ENCODE peak calls at places on chromosome 5, in six cellular contexts. A, Z, N, U, W and M are unnamed samples.

GRCh38 chr5:135232958-135233357 is 166.1 kb downstream of the MACROH2A1 start:
- DNase-seq in W (peak), A (no peak), N (no peak), U (peak), Z (no peak), M (no peak)

GRCh38 chr5:178145965-178146820 is 7.5 kb downstream of the NHP2 start:
- DNase-seq in U (peak), Z (peak), A (peak), W (no peak), N (peak), M (peak)

GRCh38 chr5:33579789-33580188 is 139.0 kb downstream of the TARS1 start:
- DNase-seq in N (no peak), U (no peak), A (no peak), Z (no peak), W (no peak), M (no peak)

GRCh38 chr5:57171818-57172465 is 1.9 kb upstream of the GPBP1 start:
- DNase-seq in A (no peak), U (peak), W (no peak), Z (no peak), N (no peak), M (no peak)

GRCh38 chr5:150671509-150672236 is 10.6 kb downstream of the MYOZ3 start:
- DNase-seq in A (no peak), N (no peak), W (peak), Z (no peak), U (no peak), M (no peak)

GRCh38 chr5:150589791-150590601 is 50.5 kb upstream of the SYNPO start:
- DNase-seq in Z (no peak), U (peak), W (peak), N (peak), A (no peak), M (no peak)

GRCh38 chr5:78369680-78370079 is 9.3 kb downstream of the SCAMP1 start:
- DNase-seq in Z (no peak), A (no peak), U (no peak), N (no peak), W (no peak), M (no peak)

GRCh38 chr5:139814191-139814601 is 18.6 kb downstream of the PSD2 start:
- DNase-seq in A (no peak), Z (no peak), U (peak), W (no peak), N (no peak), M (no peak)

GRCh38 chr5:32942225-32942989 is 231.3 kb downstream of the NPR3 start:
- DNase-seq in N (no peak), U (no peak), W (no peak), A (peak), Z (peak), M (no peak)

GRCh38 chr5:100165309-100165708 is 369.9 kb upstream of the FAM174A start:
- DNase-seq in U (no peak), N (no peak), A (no peak), Z (no peak), W (no peak), M (no peak)

GRCh38 chr5:148912714-148913398 is 86.4 kb downstream of the ADRB2 start:
- DNase-seq in N (no peak), Z (no peak), A (peak), W (no peak), U (no peak), M (peak)

GRCh38 chr5:43232943-43233833 is 41.2 kb downstream of the NIM1K start:
- DNase-seq in A (no peak), W (no peak), U (peak), N (no peak), Z (no peak), M (no peak)

DNA sequence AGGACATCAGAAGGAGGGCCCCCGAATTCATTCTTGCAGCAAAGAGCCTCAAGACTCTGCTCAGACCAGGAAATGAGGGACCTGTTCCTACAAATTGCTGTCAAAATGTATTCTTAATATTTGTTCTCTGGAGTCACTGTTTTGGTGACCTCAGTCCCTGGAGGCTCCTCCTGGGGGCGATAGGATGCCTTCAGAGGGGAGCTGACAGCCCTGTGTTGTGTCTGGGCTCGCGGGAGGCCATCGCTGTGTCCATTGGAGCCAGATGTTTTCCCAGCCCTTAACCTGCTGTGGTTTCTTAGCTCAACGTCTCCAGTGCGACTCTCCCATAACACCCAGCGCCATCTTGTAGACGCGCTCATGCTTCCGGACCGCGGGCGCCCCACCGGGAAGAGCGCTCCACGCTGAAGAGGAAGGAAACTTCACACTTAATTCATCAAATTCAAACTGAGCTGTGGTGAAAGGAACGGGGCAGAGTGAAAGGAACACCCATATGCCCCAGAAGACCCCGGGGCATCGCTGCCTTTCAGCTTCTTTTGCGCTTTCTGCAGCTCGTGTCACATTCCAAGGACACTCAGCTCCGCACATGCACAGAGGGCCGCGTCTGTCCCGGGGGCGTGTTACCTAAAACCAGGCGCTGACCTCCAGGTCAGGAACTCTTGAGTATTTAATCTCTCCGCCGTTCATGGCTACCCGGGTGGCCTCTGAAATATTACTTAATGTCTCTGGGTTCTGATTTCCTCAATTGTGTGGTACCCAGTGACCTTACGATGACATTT is 112.3 kb upstream of the GDNF start:
- DNase-seq in W (no peak), Z (no peak), U (no peak), N (no peak), A (no peak), M (no peak)
- TF ChIP-seq CTCF in W (no peak), Z (no peak), U (no peak), N (no peak), A (no peak), M (no peak)

DNA sequence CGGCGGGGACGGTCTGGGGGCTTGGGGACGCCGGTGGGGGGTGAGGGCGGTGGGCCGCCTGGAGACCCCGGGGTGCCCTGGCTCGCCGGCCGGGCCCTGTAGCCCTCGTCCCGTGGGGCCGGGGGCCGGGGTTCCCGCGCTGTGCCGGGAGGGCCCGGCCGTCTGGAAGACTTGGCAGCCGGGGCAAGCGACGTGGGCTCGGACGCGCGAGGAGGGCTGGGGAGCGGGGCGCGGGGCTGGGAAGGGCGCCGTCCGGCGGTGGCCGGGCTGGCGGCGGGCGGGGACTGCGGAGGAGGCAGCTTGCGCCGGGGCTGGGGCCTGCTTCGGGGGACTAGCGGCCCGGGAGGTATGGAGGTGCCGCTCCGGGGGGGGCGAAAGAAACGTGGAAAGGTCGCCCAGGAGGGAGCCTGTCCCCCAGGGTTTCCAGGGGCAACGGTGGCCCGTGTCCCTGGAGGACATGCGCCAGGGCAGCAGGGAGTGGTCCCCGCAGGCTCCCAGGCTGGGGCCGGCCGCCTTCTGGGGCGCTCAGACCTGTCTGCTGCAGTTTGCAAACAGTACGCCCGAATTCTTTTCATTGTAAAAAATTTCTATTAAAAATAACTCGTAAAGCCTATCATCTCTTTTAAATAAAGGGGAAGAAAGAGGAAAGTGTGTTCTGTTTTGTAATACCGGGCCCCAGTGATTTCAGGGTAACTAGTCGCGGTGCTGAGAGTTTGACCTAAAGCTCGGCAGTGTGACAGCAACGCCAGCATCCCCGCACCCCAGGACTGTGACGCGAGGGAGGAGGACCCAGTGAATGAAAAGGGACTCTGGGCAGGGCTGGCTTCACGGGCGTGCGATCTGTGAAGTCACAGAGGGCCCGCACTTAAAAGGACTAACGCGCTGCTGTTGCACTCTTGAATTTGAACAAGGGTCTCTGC is 752 bp upstream of the ANKH start:
- DNase-seq in W (peak), A (no peak), U (peak), Z (peak), N (peak), M (no peak)
- TF ChIP-seq CTCF in W (no peak), A (peak), U (peak), Z (no peak), N (peak), M (no peak)

GRCh38 chr5:126007841-126008240 is 415.4 kb upstream of the GRAMD2B start:
- DNase-seq in U (no peak), Z (no peak), N (no peak), A (no peak), W (no peak), M (no peak)
- TF ChIP-seq CTCF in U (no peak), Z (no peak), N (no peak), A (no peak), W (no peak), M (no peak)

GRCh38 chr5:146359836-146360235 is 21.2 kb downstream of the POU4F3 start:
- DNase-seq in W (no peak), N (no peak), U (no peak), Z (no peak), A (no peak), M (no peak)
- TF ChIP-seq CTCF in W (no peak), N (no peak), U (no peak), Z (no peak), A (no peak), M (no peak)

GRCh38 chr5:95960802-95961616 is 642 bp downstream of the ELL2 start:
- DNase-seq in U (peak), N (peak), W (peak), A (peak), Z (peak), M (no peak)
- TF ChIP-seq CTCF in U (peak), N (peak), W (peak), A (peak), Z (peak), M (peak)

GRCh38 chr5:132103969-132104391 is 30.4 kb downstream of the CSF2 start:
- DNase-seq in U (no peak), N (no peak), W (no peak), A (no peak), Z (no peak), M (no peak)
- TF ChIP-seq CTCF in U (no peak), N (no peak), W (no peak), A (no peak), Z (no peak), M (no peak)

DNA sequence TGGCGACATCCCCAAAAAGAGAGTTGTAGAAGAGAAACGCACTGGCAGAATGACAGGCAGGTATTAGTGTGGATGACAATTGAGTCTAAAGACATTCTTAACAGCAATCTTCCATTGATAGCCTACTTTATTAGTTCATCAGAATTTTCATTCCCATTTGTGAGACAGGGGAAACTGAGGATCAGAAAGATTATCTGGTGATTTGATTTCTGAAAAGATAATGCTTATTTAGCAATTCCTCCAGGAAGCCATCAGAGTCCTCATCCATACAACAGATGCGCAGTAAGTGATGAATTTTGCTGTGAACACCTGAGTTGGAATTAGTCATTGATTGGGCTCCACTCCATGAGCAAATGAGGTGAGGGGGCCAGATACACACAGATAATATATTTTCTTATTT is 57.3 kb upstream of the ANKRD33B start:
- DNase-seq in Z (no peak), N (no peak), U (no peak), W (no peak), A (no peak), M (no peak)
- TF ChIP-seq CTCF in Z (no peak), N (no peak), U (no peak), W (no peak), A (no peak), M (no peak)

GRCh38 chr5:158755221-158755620 is 344.5 kb downstream of the EBF1 start:
- DNase-seq in Z (no peak), W (no peak), N (no peak), U (no peak), A (no peak), M (no peak)

GRCh38 chr5:158758666-158759065 is 341.1 kb downstream of the EBF1 start:
- DNase-seq in N (no peak), A (no peak), U (no peak), W (no peak), Z (no peak), M (peak)

GRCh38 chr5:158755971-158756370 is 343.7 kb downstream of the EBF1 start:
- DNase-seq in Z (no peak), W (no peak), A (no peak), N (no peak), U (no peak), M (no peak)

GRCh38 chr5:158759276-158759675 is 340.4 kb downstream of the EBF1 start:
- DNase-seq in W (no peak), Z (no peak), A (no peak), U (no peak), N (no peak), M (no peak)

DNA sequence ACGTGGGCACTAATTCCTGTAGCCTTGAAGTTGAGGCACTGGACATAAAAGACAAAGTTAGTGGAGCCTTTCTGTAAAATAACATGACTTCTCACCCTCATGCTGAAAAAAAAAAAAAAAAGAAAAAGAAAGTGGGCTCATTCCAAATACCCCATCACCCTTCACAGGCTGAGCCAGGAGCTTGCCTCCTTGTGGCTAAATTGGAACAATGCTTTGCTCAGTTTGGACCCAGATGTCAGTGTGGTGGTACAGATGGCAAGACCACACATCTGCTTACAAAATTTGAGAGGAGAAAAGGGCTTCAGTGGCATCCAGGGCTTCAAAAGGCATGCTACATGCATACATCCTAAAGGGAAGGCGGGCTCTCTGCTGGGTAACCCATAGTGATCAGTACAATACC is 342.8 kb downstream of the EBF1 start:
- DNase-seq in N (no peak), Z (no peak), U (no peak), W (no peak), A (no peak), M (no peak)
- TF ChIP-seq CTCF in N (no peak), Z (no peak), U (no peak), W (no peak), A (no peak), M (peak)